ENCODE peak calls at places on chromosome 19, in five cellular contexts. T is RWPE2, C is pancreas, E is spleen, V is fibroblast of lung. B is an unnamed sample.

GRCh38 chr19:13082192-13083007 is 20.3 kb downstream of the LYL1 start:
- DNase-seq in T (no peak), V (peak), E (no peak), C (no peak), B (no peak)

GRCh38 chr19:2524840-2525723 is 49.2 kb downstream of the GADD45B start:
- DNase-seq in T (no peak), C (peak), E (no peak), V (peak), B (peak)

GRCh38 chr19:5826531-5827341 is 12.8 kb downstream of the FUT6 start:
- DNase-seq in E (peak), C (peak), V (peak), T (no peak), B (peak)

GRCh38 chr19:11023635-11024168 is 62.9 kb downstream of the SMARCA4 start:
- DNase-seq in V (no peak), E (no peak), C (no peak), T (no peak), B (no peak)

GRCh38 chr19:6494438-6495036 is 7.6 kb downstream of the TUBB4A start:
- DNase-seq in V (no peak), T (no peak), C (no peak), E (no peak), B (no peak)

GRCh38 chr19:13094771-13095392 is 7.8 kb downstream of the LYL1 start:
- DNase-seq in V (no peak), E (peak), C (no peak), T (no peak), B (no peak)

GRCh38 chr19:4691383-4691782 is 21.2 kb upstream of the MYDGF start:
- DNase-seq in C (no peak), T (no peak), E (no peak), V (no peak), B (no peak)

GRCh38 chr19:2807379-2808128 is 12.1 kb upstream of the ZNF554 start:
- DNase-seq in E (no peak), T (no peak), V (no peak), C (no peak), B (no peak)

GRCh38 chr19:53388168-53388567 is 6.8 kb upstream of the ZNF765 start:
- DNase-seq in C (no peak), T (no peak), E (no peak), V (peak), B (peak)

GRCh38 chr19:292951-293350 is 1.7 kb upstream of the PLPP2 start:
- DNase-seq in C (no peak), V (no peak), T (no peak), E (no peak), B (no peak)

GRCh38 chr19:4584670-4585460 is 25.4 kb upstream of the SEMA6B start:
- DNase-seq in V (no peak), C (no peak), E (no peak), T (no peak), B (no peak)

GRCh38 chr19:55494172-55494761 is 6.0 kb downstream of the SSC5D start:
- DNase-seq in E (no peak), T (no peak), C (peak), V (peak), B (peak)

GRCh38 chr19:33675501-33676124 is 53.9 kb downstream of the CHST8 start:
- DNase-seq in V (no peak), E (peak), C (no peak), T (no peak), B (no peak)

GRCh38 chr19:52638601-52639000 is 446 bp upstream of the ZNF83 start:
- DNase-seq in V (no peak), T (no peak), E (peak), C (no peak), B (no peak)

GRCh38 chr19:56162258-56162657 is 13.6 kb upstream of the GALP start:
- DNase-seq in T (no peak), V (no peak), E (no peak), C (no peak), B (no peak)

GRCh38 chr19:458091-459042 is 2.5 kb downstream of the SHC2 start:
- DNase-seq in T (no peak), E (no peak), C (peak), V (no peak), B (no peak)

GRCh38 chr19:50565984-50566903 is 2.0 kb downstream of the LRRC4B start:
- DNase-seq in E (no peak), C (no peak), V (no peak), T (no peak), B (no peak)

GRCh38 chr19:48632692-48633147 is 4.5 kb downstream of the DBP start:
- DNase-seq in V (no peak), E (no peak), C (no peak), T (no peak), B (peak)

GRCh38 chr19:2027361-2027760 is 11.8 kb upstream of the BTBD2 start:
- DNase-seq in V (peak), T (no peak), E (no peak), C (no peak), B (peak)

GRCh38 chr19:12113121-12113520 is 27.0 kb downstream of the ZNF20 start:
- DNase-seq in V (no peak), T (no peak), E (no peak), C (no peak), B (no peak)

GRCh38 chr19:48812094-48812929 is 1.5 kb upstream of the BCAT2 start:
- DNase-seq in T (no peak), C (peak), E (peak), V (peak), B (peak)

GRCh38 chr19:46716013-46716671 is 772 bp downstream of the PRKD2 start:
- DNase-seq in V (no peak), C (peak), T (peak), E (peak), B (peak)
- TF ChIP-seq CTCF in V (no peak), C (no peak), T (peak), E (no peak), B (no peak)

GRCh38 chr19:39301562-39301961 is 5.4 kb downstream of the IFNL1 start:
- DNase-seq in V (no peak), E (no peak), T (no peak), C (no peak), B (no peak)
- H3K4me3 ChIP-seq in V (no peak), E (no peak), T (no peak), C (no peak), B (no peak)

GRCh38 chr19:41959056-41960053 is at the start of gene RABAC1:
- DNase-seq in V (peak), C (peak), T (peak), E (peak), B (peak)
- TF ChIP-seq CTCF in V (peak), C (no peak), T (peak), E (peak), B (peak)

GRCh38 chr19:16323532-16323931 is 1.1 kb upstream of the KLF2 start:
- DNase-seq in E (no peak), C (no peak), V (no peak), T (no peak), B (no peak)
- H3K4me3 ChIP-seq in E (no peak), C (no peak), V (no peak), T (no peak), B (no peak)

DNA sequence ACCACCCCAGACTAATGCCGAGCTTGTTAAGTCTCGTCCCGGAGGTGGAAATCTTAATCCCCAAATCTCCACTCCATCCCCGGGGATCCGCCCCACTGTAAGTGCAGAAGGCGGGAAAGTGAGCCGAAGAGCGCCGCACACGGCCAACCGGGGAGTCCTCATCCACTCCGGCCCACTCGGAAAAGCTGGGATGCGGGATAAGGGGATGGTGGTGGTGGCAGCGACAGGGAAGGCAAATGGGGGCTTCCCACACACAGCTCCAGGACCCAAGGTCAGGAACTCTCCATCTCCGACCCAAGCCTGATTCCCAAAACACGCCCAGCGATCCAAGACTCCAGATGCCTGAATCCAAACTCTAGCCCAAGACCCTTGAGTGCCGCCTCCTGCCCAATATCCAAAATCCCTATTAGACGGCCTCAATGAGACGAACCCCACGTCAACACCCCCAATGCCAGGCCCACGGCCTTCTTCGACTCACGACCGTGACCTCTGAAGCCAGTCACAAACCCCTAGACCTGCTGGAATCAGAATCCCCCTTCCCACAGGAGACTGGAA is 481 bp downstream of the FBL start:
- DNase-seq in T (peak), V (no peak), E (no peak), C (no peak), B (peak)
- TF ChIP-seq CTCF in T (peak), V (no peak), E (no peak), C (no peak), B (no peak)

GRCh38 chr19:15288146-15288963 is 44.0 kb downstream of the BRD4 start:
- DNase-seq in C (no peak), T (no peak), V (no peak), E (peak), B (no peak)
- H3K4me3 ChIP-seq in C (no peak), T (no peak), V (no peak), E (no peak), B (no peak)

GRCh38 chr19:17724655-17725054 is 5.4 kb downstream of the MAP1S start:
- DNase-seq in V (no peak), C (no peak), T (no peak), E (no peak), B (no peak)

GRCh38 chr19:17726914-17727773 is 7.9 kb downstream of the MAP1S start:
- DNase-seq in C (peak), V (no peak), E (no peak), T (no peak), B (no peak)

GRCh38 chr19:17726136-17726741 is 7.0 kb downstream of the MAP1S start:
- DNase-seq in E (no peak), T (no peak), C (no peak), V (no peak), B (no peak)

GRCh38 chr19:17727843-17728242 is 8.6 kb downstream of the MAP1S start:
- DNase-seq in V (no peak), T (no peak), E (no peak), C (peak), B (no peak)

DNA sequence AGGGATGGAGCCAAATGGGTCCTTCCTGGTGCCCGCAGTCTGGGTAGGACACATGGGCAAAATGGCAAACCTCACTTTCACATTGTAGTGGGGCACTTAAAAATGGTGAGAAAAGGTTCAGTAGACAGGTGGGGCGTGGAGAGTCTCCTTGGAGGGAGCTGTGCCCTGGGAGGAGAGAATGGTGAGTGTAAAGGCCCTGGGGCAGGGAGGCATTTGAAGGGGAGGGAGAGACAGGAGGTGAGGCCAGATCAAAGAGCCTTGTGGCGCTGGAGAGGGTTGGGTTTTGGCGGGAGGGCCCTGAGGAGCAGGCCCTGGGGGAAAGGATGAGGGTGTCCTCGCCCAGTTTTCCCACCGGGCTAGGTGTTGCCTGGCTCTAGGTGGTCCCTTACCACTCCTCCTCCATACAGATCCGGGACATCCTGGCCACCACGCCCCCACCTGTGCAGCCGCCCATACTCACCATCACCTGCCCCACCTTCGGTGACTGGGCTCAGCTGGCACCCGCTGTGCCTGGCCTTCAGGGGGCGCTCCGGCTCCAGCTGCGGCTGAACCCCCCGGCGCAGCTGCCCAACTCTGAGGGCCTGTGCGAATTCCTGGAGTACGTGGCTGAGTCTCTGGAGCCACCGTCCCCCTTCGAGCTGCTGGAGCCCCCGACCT is 6.3 kb downstream of the MAP1S start:
- DNase-seq in V (no peak), T (no peak), E (no peak), C (no peak), B (no peak)
- TF ChIP-seq CTCF in V (no peak), T (peak), E (peak), C (no peak), B (peak)

DNA sequence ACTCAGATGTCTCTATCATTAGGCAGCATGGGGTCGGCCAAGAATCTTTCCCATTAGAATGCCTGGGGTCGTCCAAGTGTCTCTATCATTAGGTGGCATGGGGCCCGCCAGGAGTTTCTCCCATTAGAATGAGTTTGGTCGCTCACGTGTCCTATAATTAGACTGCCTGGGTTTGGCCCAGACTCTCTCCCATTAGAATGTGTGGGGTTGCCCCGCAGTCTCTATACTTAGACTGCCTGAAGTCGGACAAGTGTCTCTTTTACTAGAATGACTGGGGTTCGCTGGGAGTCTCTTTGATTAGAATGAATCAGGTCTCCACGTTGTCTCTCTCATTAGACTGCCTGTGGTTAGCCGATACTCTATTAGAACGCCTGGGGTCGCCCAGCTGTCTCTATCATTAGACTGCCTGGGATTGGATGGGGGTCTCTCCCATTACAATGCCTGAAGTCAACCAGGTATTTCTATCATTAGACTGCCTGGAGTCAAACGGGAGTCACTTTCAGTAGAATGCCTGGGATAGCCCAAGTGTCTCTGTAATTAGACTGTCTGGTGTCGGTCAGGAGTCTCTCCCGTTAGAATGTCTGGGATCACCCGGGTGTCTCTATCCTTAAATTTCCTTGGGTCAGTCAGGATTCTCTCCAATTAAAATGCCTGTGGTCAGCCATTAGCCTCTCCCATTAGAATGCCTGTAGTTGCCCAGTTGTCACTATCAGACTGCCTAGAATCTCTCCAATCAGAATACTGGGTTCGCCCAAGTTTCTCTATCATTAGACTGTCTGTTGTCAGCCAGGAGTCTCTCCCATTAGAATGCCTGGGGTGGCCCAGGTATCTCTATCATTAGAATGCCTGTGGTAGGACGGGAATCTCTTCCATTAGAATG is 1454.1 kb downstream of the UQCRFS1 start:
- DNase-seq in C (no peak), T (no peak), E (no peak), V (no peak), B (no peak)
- H3K4me3 ChIP-seq in C (no peak), T (no peak), E (no peak), V (no peak), B (no peak)

B was measured in foreskin fibroblast.